ENCODE peak calls at places on chromosomes 13 and 19, in ten cellular contexts. One of them, this sample, is unnamed.

GRCh38 chr13:25602206-25602605 is 230.4 kb downstream of the ATP8A2 start:
- DNase-seq in spleen: no peak
- DNase-seq in breast epithelium: no peak
- DNase-seq in GM12891: no peak
- DNase-seq in HepG2: no peak
- DNase-seq in suprapubic skin: no peak
- DNase-seq in stomach: no peak
- DNase-seq in K562: no peak
- DNase-seq in sigmoid colon: no peak
- DNase-seq in GM12878: no peak
- DNase-seq in this sample: no peak

GRCh38 chr13:45120967-45121366 is 657 bp downstream of the GTF2F2 start:
- DNase-seq in spleen: no peak
- DNase-seq in breast epithelium: no peak
- DNase-seq in GM12891: no peak
- DNase-seq in HepG2: no peak
- DNase-seq in suprapubic skin: no peak
- DNase-seq in stomach: no peak
- DNase-seq in K562: no peak
- DNase-seq in sigmoid colon: no peak
- DNase-seq in GM12878: no peak
- DNase-seq in this sample: no peak

GRCh38 chr13:20053891-20054290 is 95.4 kb downstream of the ZMYM2 start:
- DNase-seq in spleen: no peak
- DNase-seq in breast epithelium: no peak
- DNase-seq in GM12891: no peak
- DNase-seq in HepG2: no peak
- DNase-seq in suprapubic skin: no peak
- DNase-seq in stomach: no peak
- DNase-seq in K562: no peak
- DNase-seq in sigmoid colon: no peak
- DNase-seq in GM12878: no peak
- DNase-seq in this sample: no peak

GRCh38 chr13:25806304-25806974 is 245.4 kb downstream of the SHISA2 start:
- DNase-seq in spleen: no peak
- DNase-seq in breast epithelium: no peak
- DNase-seq in GM12891: no peak
- DNase-seq in HepG2: no peak
- DNase-seq in suprapubic skin: no peak
- DNase-seq in stomach: no peak
- DNase-seq in K562: no peak
- DNase-seq in sigmoid colon: no peak
- DNase-seq in GM12878: peak; percentile 25
- DNase-seq in this sample: no peak

GRCh38 chr19:39563408-39563807 is 23.4 kb upstream of the EID2 start:
- DNase-seq in spleen: no peak
- DNase-seq in breast epithelium: no peak
- DNase-seq in GM12891: no peak
- DNase-seq in HepG2: no peak
- DNase-seq in suprapubic skin: no peak
- DNase-seq in stomach: no peak
- DNase-seq in K562: no peak
- DNase-seq in sigmoid colon: no peak
- DNase-seq in GM12878: no peak
- DNase-seq in this sample: peak; percentile 19

GRCh38 chr19:41994521-41994971 is 516 bp upstream of the ATP1A3 start:
- DNase-seq in spleen: no peak
- DNase-seq in breast epithelium: no peak
- DNase-seq in GM12891: no peak
- DNase-seq in HepG2: no peak
- DNase-seq in suprapubic skin: no peak
- DNase-seq in stomach: no peak
- DNase-seq in K562: no peak
- DNase-seq in sigmoid colon: no peak
- DNase-seq in GM12878: no peak
- DNase-seq in this sample: no peak

GRCh38 chr13:29379281-29379680 is 216.2 kb downstream of the SLC7A1 start:
- DNase-seq in spleen: no peak
- DNase-seq in breast epithelium: no peak
- DNase-seq in GM12891: no peak
- DNase-seq in HepG2: no peak
- DNase-seq in suprapubic skin: no peak
- DNase-seq in stomach: no peak
- DNase-seq in K562: no peak
- DNase-seq in sigmoid colon: no peak
- DNase-seq in GM12878: no peak
- DNase-seq in this sample: peak; percentile 70

GRCh38 chr19:7847664-7848063 is 17.6 kb downstream of the EVI5L start:
- DNase-seq in spleen: no peak
- DNase-seq in breast epithelium: no peak
- DNase-seq in GM12891: no peak
- DNase-seq in HepG2: no peak
- DNase-seq in suprapubic skin: no peak
- DNase-seq in stomach: no peak
- DNase-seq in K562: no peak
- DNase-seq in sigmoid colon: no peak
- DNase-seq in GM12878: no peak
- DNase-seq in this sample: no peak

GRCh38 chr19:4501691-4502090 is 16.6 kb downstream of the PLIN4 start:
- DNase-seq in spleen: no peak
- DNase-seq in breast epithelium: no peak
- DNase-seq in GM12891: no peak
- DNase-seq in HepG2: no peak
- DNase-seq in suprapubic skin: no peak
- DNase-seq in stomach: no peak
- DNase-seq in K562: no peak
- DNase-seq in sigmoid colon: no peak
- DNase-seq in GM12878: no peak
- DNase-seq in this sample: no peak

GRCh38 chr19:4504874-4505569 is 13.3 kb downstream of the PLIN4 start:
- DNase-seq in spleen: no peak
- DNase-seq in breast epithelium: no peak
- DNase-seq in GM12891: no peak
- DNase-seq in HepG2: no peak
- DNase-seq in suprapubic skin: no peak
- DNase-seq in stomach: no peak
- DNase-seq in K562: no peak
- DNase-seq in sigmoid colon: no peak
- DNase-seq in GM12878: no peak
- DNase-seq in this sample: no peak

GRCh38 chr19:4502282-4503223 is 15.7 kb downstream of the PLIN4 start:
- DNase-seq in spleen: no peak
- DNase-seq in breast epithelium: no peak
- DNase-seq in GM12891: no peak
- DNase-seq in HepG2: no peak
- DNase-seq in suprapubic skin: no peak
- DNase-seq in stomach: no peak
- DNase-seq in K562: no peak
- DNase-seq in sigmoid colon: peak; percentile 62
- DNase-seq in GM12878: no peak
- DNase-seq in this sample: no peak

GRCh38 chr19:4504297-4504701 is 14.0 kb downstream of the PLIN4 start:
- DNase-seq in spleen: no peak
- DNase-seq in breast epithelium: no peak
- DNase-seq in GM12891: no peak
- DNase-seq in HepG2: no peak
- DNase-seq in suprapubic skin: no peak
- DNase-seq in stomach: no peak
- DNase-seq in K562: no peak
- DNase-seq in sigmoid colon: peak; percentile 67
- DNase-seq in GM12878: no peak
- DNase-seq in this sample: no peak

DNA sequence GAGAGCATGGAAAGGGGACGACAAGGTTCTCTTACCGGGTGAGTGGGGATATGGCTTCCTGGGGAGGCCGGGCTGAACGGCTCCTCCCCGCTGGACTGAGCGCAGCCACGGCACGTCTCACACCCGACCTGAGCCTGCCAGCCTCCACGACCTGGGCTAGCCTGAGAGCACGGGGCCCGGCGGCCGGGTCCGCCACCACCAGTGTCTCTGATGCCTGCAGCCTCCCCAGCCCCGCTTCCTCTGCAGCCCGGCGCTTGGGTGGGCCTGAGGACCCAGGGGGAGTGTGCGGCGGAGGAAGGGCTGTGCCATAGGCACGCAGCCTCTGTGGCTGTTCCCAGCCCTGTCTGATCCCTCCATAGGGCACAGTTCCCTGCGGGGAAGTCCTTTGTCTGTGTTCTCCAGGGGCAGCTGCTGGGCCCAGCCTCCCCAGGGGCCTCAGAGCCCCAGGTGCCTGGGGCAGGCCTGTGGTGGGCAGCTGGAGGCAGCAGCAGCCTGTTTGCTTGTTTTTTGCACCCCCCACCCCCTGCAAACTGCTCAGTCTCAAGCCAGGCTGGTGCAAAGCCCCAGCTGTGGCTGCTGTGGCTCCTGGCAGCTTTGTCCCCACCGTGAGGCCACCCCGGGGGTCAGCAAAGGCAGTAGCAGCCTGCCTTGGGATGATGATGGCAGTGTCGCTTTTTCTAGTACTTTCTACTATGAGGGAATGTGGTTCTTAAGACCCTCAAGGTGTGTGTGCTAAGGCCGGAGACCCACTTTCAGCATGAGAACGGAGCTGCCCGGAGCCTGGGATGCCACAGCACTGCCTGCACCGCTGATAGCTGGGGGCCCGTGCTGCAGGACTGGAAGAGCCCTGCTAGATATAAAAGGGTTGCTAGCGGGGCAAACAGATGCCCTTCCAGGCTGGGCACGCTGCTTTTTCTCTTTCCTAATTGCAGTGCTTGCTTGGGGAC is 14.8 kb downstream of the PLIN4 start:
- DNase-seq in spleen: no peak
- DNase-seq in breast epithelium: no peak
- DNase-seq in GM12891: no peak
- DNase-seq in HepG2: no peak
- DNase-seq in suprapubic skin: no peak
- DNase-seq in stomach: no peak
- DNase-seq in K562: no peak
- DNase-seq in sigmoid colon: peak; percentile 65
- DNase-seq in GM12878: no peak
- DNase-seq in this sample: no peak
- TF ChIP-seq POLR2AphosphoS5 in spleen: peak; percentile 2
- TF ChIP-seq POLR2AphosphoS5 in breast epithelium: no peak
- TF ChIP-seq POLR2AphosphoS5 in GM12891: no peak
- TF ChIP-seq POLR2AphosphoS5 in HepG2: no peak
- TF ChIP-seq POLR2AphosphoS5 in suprapubic skin: no peak
- TF ChIP-seq POLR2AphosphoS5 in stomach: no peak
- TF ChIP-seq POLR2AphosphoS5 in K562: no peak
- TF ChIP-seq POLR2AphosphoS5 in sigmoid colon: no peak
- TF ChIP-seq POLR2AphosphoS5 in GM12878: no peak
- TF ChIP-seq POLR2AphosphoS5 in this sample: no peak

GRCh38 chr19:2150794-2151338 is 500 bp downstream of the AP3D1 start:
- DNase-seq in spleen: peak; percentile 90
- DNase-seq in breast epithelium: no peak
- DNase-seq in GM12891: peak; percentile 18
- DNase-seq in HepG2: no peak
- DNase-seq in suprapubic skin: no peak
- DNase-seq in stomach: no peak
- DNase-seq in K562: peak; percentile 58
- DNase-seq in sigmoid colon: no peak
- DNase-seq in GM12878: no peak
- DNase-seq in this sample: no peak

GRCh38 chr19:2149980-2150793 is 1.2 kb downstream of the AP3D1 start:
- DNase-seq in spleen: peak; percentile 80
- DNase-seq in breast epithelium: no peak
- DNase-seq in GM12891: no peak
- DNase-seq in HepG2: no peak
- DNase-seq in suprapubic skin: no peak
- DNase-seq in stomach: no peak
- DNase-seq in K562: no peak
- DNase-seq in sigmoid colon: no peak
- DNase-seq in GM12878: no peak
- DNase-seq in this sample: no peak

GRCh38 chr19:2154587-2155075 is 3.3 kb upstream of the AP3D1 start:
- DNase-seq in spleen: no peak
- DNase-seq in breast epithelium: no peak
- DNase-seq in GM12891: no peak
- DNase-seq in HepG2: no peak
- DNase-seq in suprapubic skin: no peak
- DNase-seq in stomach: no peak
- DNase-seq in K562: no peak
- DNase-seq in sigmoid colon: no peak
- DNase-seq in GM12878: no peak
- DNase-seq in this sample: no peak

GRCh38 chr19:2148482-2149135 is 2.8 kb downstream of the AP3D1 start:
- DNase-seq in spleen: no peak
- DNase-seq in breast epithelium: no peak
- DNase-seq in GM12891: no peak
- DNase-seq in HepG2: no peak
- DNase-seq in suprapubic skin: no peak
- DNase-seq in stomach: no peak
- DNase-seq in K562: no peak
- DNase-seq in sigmoid colon: no peak
- DNase-seq in GM12878: no peak
- DNase-seq in this sample: no peak

DNA sequence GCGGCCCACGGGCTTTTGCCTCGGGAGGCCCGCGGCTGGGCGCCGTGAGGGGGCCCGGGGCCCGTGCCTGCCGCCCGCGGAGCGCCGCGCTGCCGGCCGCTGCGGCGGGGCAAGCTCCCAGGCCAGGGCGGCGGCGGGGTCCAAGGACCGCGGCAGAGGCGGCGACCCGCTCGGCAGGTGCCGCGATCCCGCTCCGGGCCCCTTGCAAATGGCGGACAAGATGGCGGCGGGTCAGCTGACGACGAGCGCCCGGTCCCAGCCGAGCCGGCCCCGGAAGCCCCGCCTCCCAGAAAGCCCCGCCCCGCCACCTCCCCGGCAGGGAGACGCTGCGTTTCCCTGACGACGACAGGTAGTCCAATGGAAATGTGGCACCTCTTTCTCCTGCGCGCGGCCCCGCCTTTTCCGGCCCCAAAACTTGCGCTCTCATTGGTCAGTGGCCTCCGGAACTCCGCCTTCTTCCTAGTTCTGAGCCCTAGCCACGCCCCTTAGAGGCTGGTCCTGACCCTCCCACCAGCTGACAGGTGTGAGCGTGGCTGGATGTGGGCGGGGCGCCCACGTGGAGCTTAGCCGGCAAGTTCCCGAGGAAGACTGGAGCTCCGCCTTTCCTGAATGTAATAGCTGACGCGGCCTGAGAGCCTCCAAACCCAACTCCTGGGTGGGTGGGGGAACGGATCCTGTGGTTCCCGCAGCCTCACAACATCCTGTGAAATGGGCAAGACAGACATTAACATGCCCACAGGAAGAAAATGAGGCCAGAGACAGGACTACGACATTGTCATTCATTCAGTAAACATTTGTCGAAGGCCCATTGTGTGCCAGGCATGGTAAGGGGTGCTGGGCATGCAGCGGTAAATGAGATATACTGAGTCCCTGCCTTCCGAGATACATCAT is at the start of gene AP3D1:
- DNase-seq in spleen: peak; percentile 100
- DNase-seq in breast epithelium: peak; percentile 100
- DNase-seq in GM12891: peak; percentile 98
- DNase-seq in HepG2: peak; percentile 98
- DNase-seq in suprapubic skin: peak; percentile 100
- DNase-seq in stomach: peak; percentile 100
- DNase-seq in K562: peak; percentile 96
- DNase-seq in sigmoid colon: peak; percentile 100
- DNase-seq in GM12878: peak; percentile 98
- DNase-seq in this sample: peak; percentile 100
- TF ChIP-seq POLR2A in spleen: no peak
- TF ChIP-seq POLR2A in breast epithelium: no peak
- TF ChIP-seq POLR2A in GM12891: no peak
- TF ChIP-seq POLR2A in HepG2: peak; percentile 52
- TF ChIP-seq POLR2A in suprapubic skin: peak; percentile 67
- TF ChIP-seq POLR2A in stomach: peak; percentile 37
- TF ChIP-seq POLR2A in K562: no peak
- TF ChIP-seq POLR2A in sigmoid colon: no peak
- TF ChIP-seq POLR2A in GM12878: peak; percentile 82
- TF ChIP-seq POLR2A in this sample: no peak

DNA sequence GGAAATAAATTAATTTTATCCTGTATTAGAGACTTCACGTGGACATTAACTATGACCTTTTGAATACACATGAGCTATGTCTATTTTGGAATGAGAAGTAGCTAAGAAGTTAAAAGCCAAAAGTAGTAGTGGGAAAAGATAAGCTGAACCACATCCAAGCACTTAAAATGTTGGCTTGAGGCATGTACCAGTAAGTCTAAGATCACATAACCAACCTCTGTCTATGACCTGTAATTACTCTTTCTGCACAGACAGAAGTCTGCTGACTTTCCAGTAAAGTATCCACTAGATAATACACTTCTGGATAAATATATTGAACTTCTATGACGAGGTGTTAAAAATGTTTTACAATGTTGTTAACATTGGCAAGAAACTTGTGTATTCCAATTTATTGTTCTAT is 68.7 kb downstream of the LIG4 start:
- DNase-seq in spleen: no peak
- DNase-seq in breast epithelium: no peak
- DNase-seq in GM12891: no peak
- DNase-seq in HepG2: no peak
- DNase-seq in suprapubic skin: no peak
- DNase-seq in stomach: no peak
- DNase-seq in K562: no peak
- DNase-seq in sigmoid colon: no peak
- DNase-seq in GM12878: no peak
- DNase-seq in this sample: no peak
- TF ChIP-seq POLR2AphosphoS5 in spleen: no peak
- TF ChIP-seq POLR2AphosphoS5 in breast epithelium: no peak
- TF ChIP-seq POLR2AphosphoS5 in GM12891: no peak
- TF ChIP-seq POLR2AphosphoS5 in HepG2: no peak
- TF ChIP-seq POLR2AphosphoS5 in suprapubic skin: no peak
- TF ChIP-seq POLR2AphosphoS5 in stomach: no peak
- TF ChIP-seq POLR2AphosphoS5 in K562: no peak
- TF ChIP-seq POLR2AphosphoS5 in sigmoid colon: no peak
- TF ChIP-seq POLR2AphosphoS5 in GM12878: no peak
- TF ChIP-seq POLR2AphosphoS5 in this sample: no peak

GRCh38 chr19:53471916-53472315 is 4.4 kb downstream of the ZNF813 start:
- DNase-seq in spleen: no peak
- DNase-seq in breast epithelium: no peak
- DNase-seq in GM12891: no peak
- DNase-seq in HepG2: no peak
- DNase-seq in suprapubic skin: no peak
- DNase-seq in stomach: no peak
- DNase-seq in K562: no peak
- DNase-seq in sigmoid colon: no peak
- DNase-seq in GM12878: no peak
- DNase-seq in this sample: no peak

GRCh38 chr19:53467138-53467502 is 413 bp upstream of the ZNF813 start:
- DNase-seq in spleen: peak; percentile 80
- DNase-seq in breast epithelium: no peak
- DNase-seq in GM12891: peak; percentile 18
- DNase-seq in HepG2: no peak
- DNase-seq in suprapubic skin: no peak
- DNase-seq in stomach: no peak
- DNase-seq in K562: peak; percentile 19
- DNase-seq in sigmoid colon: peak; percentile 62
- DNase-seq in GM12878: no peak
- DNase-seq in this sample: no peak

GRCh38 chr19:53463263-53463662 is 4.3 kb upstream of the ZNF813 start:
- DNase-seq in spleen: no peak
- DNase-seq in breast epithelium: peak; percentile 55
- DNase-seq in GM12891: no peak
- DNase-seq in HepG2: no peak
- DNase-seq in suprapubic skin: no peak
- DNase-seq in stomach: no peak
- DNase-seq in K562: peak; percentile 60
- DNase-seq in sigmoid colon: peak; percentile 83
- DNase-seq in GM12878: no peak
- DNase-seq in this sample: no peak

GRCh38 chr19:53466726-53467125 is 807 bp upstream of the ZNF813 start:
- DNase-seq in spleen: no peak
- DNase-seq in breast epithelium: no peak
- DNase-seq in GM12891: no peak
- DNase-seq in HepG2: no peak
- DNase-seq in suprapubic skin: no peak
- DNase-seq in stomach: no peak
- DNase-seq in K562: no peak
- DNase-seq in sigmoid colon: no peak
- DNase-seq in GM12878: no peak
- DNase-seq in this sample: no peak

GRCh38 chr19:53467503-53468262 is at the start of gene ZNF813:
- DNase-seq in spleen: peak; percentile 98
- DNase-seq in breast epithelium: peak; percentile 98
- DNase-seq in GM12891: peak; percentile 88
- DNase-seq in HepG2: peak; percentile 82
- DNase-seq in suprapubic skin: peak; percentile 99
- DNase-seq in stomach: peak; percentile 97
- DNase-seq in K562: peak; percentile 96
- DNase-seq in sigmoid colon: peak; percentile 97
- DNase-seq in GM12878: peak; percentile 64
- DNase-seq in this sample: peak; percentile 99
- TF ChIP-seq POLR2A in spleen: no peak
- TF ChIP-seq POLR2A in breast epithelium: no peak
- TF ChIP-seq POLR2A in GM12891: peak; percentile 71
- TF ChIP-seq POLR2A in HepG2: peak; percentile 88
- TF ChIP-seq POLR2A in suprapubic skin: no peak
- TF ChIP-seq POLR2A in stomach: no peak
- TF ChIP-seq POLR2A in K562: peak; percentile 84
- TF ChIP-seq POLR2A in sigmoid colon: no peak
- TF ChIP-seq POLR2A in GM12878: peak; percentile 80
- TF ChIP-seq POLR2A in this sample: peak; percentile 37